ENCODE peak calls at places on chromosomes 5 and 9, in ten cellular contexts. N, V, C, Z, T, M, A, K, X and U are unnamed samples.

GRCh38 chr5:121171361-121171760 is 680.3 kb upstream of the FTMT start:
- DNase-seq in Z (no peak), X (no peak), T (no peak), A (no peak), K (no peak), N (no peak), M (no peak), C (no peak), V (no peak), U (no peak)

GRCh38 chr9:35836595-35836994 is 7.6 kb downstream of the TMEM8B start:
- DNase-seq in M (no peak), K (no peak), N (no peak), V (no peak), A (no peak), C (no peak), T (no peak), X (no peak), Z (no peak), U (no peak)

GRCh38 chr9:124205686-124206352 is 51.9 kb upstream of the NEK6 start:
- DNase-seq in T (no peak), Z (no peak), M (no peak), A (no peak), V (no peak), N (no peak), K (no peak), X (no peak), C (no peak), U (no peak)

GRCh38 chr5:132447196-132447595 is 43.4 kb downstream of the IRF1 start:
- DNase-seq in T (no peak), X (no peak), V (no peak), M (no peak), A (no peak), Z (no peak), K (no peak), N (no peak), C (no peak), U (no peak)

GRCh38 chr5:154189256-154189818 is 1.2 kb upstream of the GALNT10 start:
- DNase-seq in X (no peak), C (no peak), M (no peak), N (peak; percentile 23), T (no peak), Z (no peak), A (no peak), V (no peak), K (no peak), U (peak; percentile 24)

GRCh38 chr9:15485836-15486678 is 24.7 kb downstream of the PSIP1 start:
- DNase-seq in C (no peak), X (no peak), N (peak; percentile 60), M (peak; percentile 18), Z (peak; percentile 42), V (no peak), T (no peak), K (peak; percentile 38), A (no peak), U (peak; percentile 11)

GRCh38 chr5:175281714-175282113 is 162.3 kb downstream of the DRD1 start:
- DNase-seq in M (no peak), X (no peak), Z (no peak), K (no peak), N (no peak), V (no peak), T (no peak), C (no peak), A (no peak), U (no peak)

GRCh38 chr9:76302947-76303550 is 91.2 kb downstream of the RFK start:
- DNase-seq in T (peak; percentile 24), C (no peak), A (no peak), K (peak; percentile 59), Z (peak; percentile 75), X (no peak), N (peak; percentile 83), V (no peak), M (peak; percentile 48), U (peak; percentile 32)

GRCh38 chr5:172503925-172504730 is 49.8 kb upstream of the SH3PXD2B start:
- DNase-seq in A (no peak), T (no peak), C (no peak), K (no peak), N (no peak), M (no peak), V (no peak), Z (no peak), X (no peak), U (no peak)

GRCh38 chr9:99851028-99851822 is 29.5 kb downstream of the NR4A3 start:
- DNase-seq in K (peak; percentile 19), X (peak; percentile 28), V (no peak), C (no peak), N (no peak), A (no peak), T (no peak), Z (no peak), M (no peak), U (no peak)

GRCh38 chr5:36418172-36418979 is 116.7 kb upstream of the RANBP3L start:
- DNase-seq in V (no peak), M (no peak), C (no peak), Z (no peak), T (no peak), N (no peak), K (no peak), A (no peak), X (no peak), U (peak; percentile 21)

GRCh38 chr5:139342423-139342723 is 719 bp downstream of the PAIP2 start:
- DNase-seq in Z (no peak), T (no peak), A (no peak), V (no peak), X (peak; percentile 80), M (no peak), C (peak; percentile 78), K (no peak), N (no peak), U (no peak)

GRCh38 chr9:19290103-19290502 is 59.6 kb downstream of the DENND4C start:
- DNase-seq in N (no peak), T (no peak), C (no peak), K (no peak), Z (no peak), V (no peak), A (no peak), X (no peak), M (no peak), U (no peak)

GRCh38 chr9:7653262-7653661 is 146.3 kb downstream of the DMAC1 start:
- DNase-seq in N (no peak), V (no peak), K (no peak), Z (no peak), A (no peak), T (no peak), C (no peak), X (no peak), M (no peak), U (no peak)

GRCh38 chr9:96071245-96072124 is 196.0 kb downstream of the ERCC6L2 start:
- DNase-seq in V (no peak), Z (peak; percentile 60), A (no peak), K (peak; percentile 27), M (no peak), X (no peak), C (no peak), N (peak; percentile 78), T (no peak), U (no peak)

GRCh38 chr9:72946318-72946717 is 6.5 kb downstream of the ALDH1A1 start:
- DNase-seq in A (no peak), C (no peak), M (no peak), V (no peak), K (no peak), X (no peak), T (no peak), N (no peak), Z (no peak), U (no peak)

GRCh38 chr5:116157902-116158301 is 73.1 kb downstream of the COMMD10 start:
- DNase-seq in C (no peak), N (no peak), X (no peak), V (no peak), A (no peak), K (no peak), Z (no peak), M (no peak), T (no peak), U (no peak)

GRCh38 chr5:143016777-143017374 is 246.7 kb downstream of the ARHGAP26 start:
- DNase-seq in M (no peak), T (no peak), N (peak; percentile 88), A (no peak), K (peak; percentile 60), C (peak; percentile 50), Z (no peak), X (no peak), V (no peak), U (peak; percentile 57)

GRCh38 chr9:126298319-126298801 is 28.3 kb upstream of the MVB12B start:
- DNase-seq in Z (no peak), X (no peak), C (no peak), A (peak; percentile 68), M (no peak), V (no peak), T (no peak), N (no peak), K (no peak), U (no peak)

GRCh38 chr5:11182441-11183080 is 421.5 kb upstream of the DAP start:
- DNase-seq in X (no peak), V (no peak), K (peak; percentile 59), T (peak; percentile 34), N (peak; percentile 53), A (no peak), C (no peak), M (peak; percentile 17), Z (peak; percentile 54), U (peak; percentile 42)

GRCh38 chr9:120870206-120870605 is 6.8 kb downstream of the PHF19 start:
- DNase-seq in A (no peak), N (no peak), K (no peak), T (no peak), M (no peak), C (no peak), V (no peak), X (no peak), Z (no peak), U (no peak)

GRCh38 chr5:87151547-87151946 is 116.1 kb upstream of the RASA1 start:
- DNase-seq in K (peak; percentile 93), C (no peak), N (peak; percentile 81), M (peak; percentile 4), T (no peak), X (no peak), V (peak; percentile 55), Z (peak; percentile 94), A (no peak), U (peak; percentile 95)

GRCh38 chr9:26462213-26462612 is 430.4 kb downstream of the CAAP1 start:
- DNase-seq in N (no peak), M (no peak), A (no peak), V (peak; percentile 0), X (no peak), T (no peak), Z (peak; percentile 46), K (peak; percentile 1), C (no peak), U (peak; percentile 10)

GRCh38 chr9:75039006-75039405 is 10.9 kb upstream of the CARNMT1 start:
- DNase-seq in K (peak; percentile 90), V (no peak), T (no peak), C (no peak), Z (peak; percentile 54), M (peak; percentile 59), X (no peak), A (no peak), N (peak; percentile 4), U (no peak)

GRCh38 chr9:77417570-77417969 is 230.6 kb downstream of the GNA14 start:
- DNase-seq in A (no peak), C (no peak), V (no peak), T (no peak), Z (no peak), X (no peak), M (no peak), K (peak; percentile 82), N (peak; percentile 89), U (peak; percentile 61)

GRCh38 chr5:35815089-35815936 is 41.4 kb upstream of the IL7R start:
- DNase-seq in V (no peak), T (peak; percentile 18), X (no peak), Z (peak; percentile 50), N (peak; percentile 58), M (no peak), K (peak; percentile 55), A (no peak), C (no peak), U (peak; percentile 31)

GRCh38 chr5:386432-387341 is 56.3 kb upstream of the EXOC3 start:
- DNase-seq in V (no peak), X (no peak), N (peak; percentile 44), K (peak; percentile 72), C (no peak), Z (no peak), M (no peak), A (no peak), T (no peak), U (peak; percentile 63)

GRCh38 chr9:95115104-95115503 is 202.4 kb downstream of the FANCC start:
- DNase-seq in A (no peak), C (no peak), K (no peak), V (no peak), N (no peak), T (no peak), Z (no peak), X (no peak), M (no peak), U (no peak)